ENCODE peak calls at places on chromosomes 12 and 14, in nine cellular contexts. One of them, this sample, is unnamed.

GRCh38 chr14:81319314-81319713 is 80.8 kb downstream of the STON2 start:
- DNase-seq in AG20443: no peak
- DNase-seq in activated T-cell treated with anti-CD3 and anti-CD28 coated beads, Interleukin-2, amount 50 U/mL, for 72 hours: no peak
- DNase-seq in posterior cingulate gyrus: no peak
- DNase-seq in ovary: no peak
- DNase-seq in EL: no peak
- DNase-seq in WERI-Rb-1: no peak
- DNase-seq in lower leg skin: no peak
- DNase-seq in T-cell: no peak
- DNase-seq in this sample: no peak

GRCh38 chr14:98184467-98184866 is 1087.5 kb downstream of the BCL11B start:
- DNase-seq in T-cell: no peak
- DNase-seq in EL: no peak
- DNase-seq in AG20443: no peak
- DNase-seq in ovary: no peak
- DNase-seq in lower leg skin: no peak
- DNase-seq in posterior cingulate gyrus: no peak
- DNase-seq in WERI-Rb-1: no peak
- DNase-seq in activated T-cell treated with anti-CD3 and anti-CD28 coated beads, Interleukin-2, amount 50 U/mL, for 72 hours: no peak
- DNase-seq in this sample: no peak

GRCh38 chr14:65234752-65235361 is 132.5 kb upstream of the MAX start:
- DNase-seq in activated T-cell treated with anti-CD3 and anti-CD28 coated beads, Interleukin-2, amount 50 U/mL, for 72 hours: no peak
- DNase-seq in lower leg skin: no peak
- DNase-seq in ovary: no peak
- DNase-seq in AG20443: no peak
- DNase-seq in posterior cingulate gyrus: no peak
- DNase-seq in WERI-Rb-1: no peak
- DNase-seq in EL: no peak
- DNase-seq in T-cell: no peak
- DNase-seq in this sample: no peak

GRCh38 chr14:61147898-61148549 is 133.1 kb downstream of the TMEM30B start:
- DNase-seq in lower leg skin: no peak
- DNase-seq in posterior cingulate gyrus: peak; percentile 56
- DNase-seq in WERI-Rb-1: no peak
- DNase-seq in ovary: no peak
- DNase-seq in T-cell: no peak
- DNase-seq in AG20443: no peak
- DNase-seq in EL: peak; percentile 95
- DNase-seq in activated T-cell treated with anti-CD3 and anti-CD28 coated beads, Interleukin-2, amount 50 U/mL, for 72 hours: no peak
- DNase-seq in this sample: peak; percentile 36

GRCh38 chr12:82981150-82981549 is 294.4 kb downstream of the TMTC2 start:
- DNase-seq in activated T-cell treated with anti-CD3 and anti-CD28 coated beads, Interleukin-2, amount 50 U/mL, for 72 hours: no peak
- DNase-seq in ovary: no peak
- DNase-seq in lower leg skin: no peak
- DNase-seq in WERI-Rb-1: no peak
- DNase-seq in posterior cingulate gyrus: no peak
- DNase-seq in AG20443: no peak
- DNase-seq in EL: no peak
- DNase-seq in T-cell: no peak
- DNase-seq in this sample: no peak

GRCh38 chr14:90968025-90968424 is 92.4 kb downstream of the RPS6KA5 start:
- DNase-seq in posterior cingulate gyrus: no peak
- DNase-seq in ovary: no peak
- DNase-seq in lower leg skin: no peak
- DNase-seq in WERI-Rb-1: no peak
- DNase-seq in T-cell: no peak
- DNase-seq in activated T-cell treated with anti-CD3 and anti-CD28 coated beads, Interleukin-2, amount 50 U/mL, for 72 hours: no peak
- DNase-seq in AG20443: no peak
- DNase-seq in EL: peak; percentile 31
- DNase-seq in this sample: no peak

GRCh38 chr14:58280954-58281787 is 17.2 kb upstream of the ARID4A start:
- DNase-seq in T-cell: peak; percentile 19
- DNase-seq in EL: peak; percentile 96
- DNase-seq in WERI-Rb-1: no peak
- DNase-seq in lower leg skin: peak; percentile 60
- DNase-seq in AG20443: peak; percentile 78
- DNase-seq in activated T-cell treated with anti-CD3 and anti-CD28 coated beads, Interleukin-2, amount 50 U/mL, for 72 hours: peak; percentile 56
- DNase-seq in ovary: no peak
- DNase-seq in posterior cingulate gyrus: no peak
- DNase-seq in this sample: peak; percentile 81

GRCh38 chr12:21296751-21297406 is 37.8 kb downstream of the SLCO1A2 start:
- DNase-seq in T-cell: no peak
- DNase-seq in WERI-Rb-1: no peak
- DNase-seq in ovary: no peak
- DNase-seq in posterior cingulate gyrus: no peak
- DNase-seq in EL: peak; percentile 36
- DNase-seq in AG20443: peak; percentile 58
- DNase-seq in lower leg skin: no peak
- DNase-seq in activated T-cell treated with anti-CD3 and anti-CD28 coated beads, Interleukin-2, amount 50 U/mL, for 72 hours: peak; percentile 1
- DNase-seq in this sample: no peak

GRCh38 chr12:49933793-49934192 is 16.7 kb upstream of the AQP2 start:
- DNase-seq in lower leg skin: no peak
- DNase-seq in AG20443: no peak
- DNase-seq in EL: no peak
- DNase-seq in ovary: no peak
- DNase-seq in activated T-cell treated with anti-CD3 and anti-CD28 coated beads, Interleukin-2, amount 50 U/mL, for 72 hours: no peak
- DNase-seq in WERI-Rb-1: no peak
- DNase-seq in T-cell: no peak
- DNase-seq in posterior cingulate gyrus: no peak
- DNase-seq in this sample: no peak

GRCh38 chr14:38290601-38291190 is 34.8 kb upstream of the CLEC14A start:
- DNase-seq in posterior cingulate gyrus: no peak
- DNase-seq in ovary: no peak
- DNase-seq in activated T-cell treated with anti-CD3 and anti-CD28 coated beads, Interleukin-2, amount 50 U/mL, for 72 hours: no peak
- DNase-seq in T-cell: no peak
- DNase-seq in WERI-Rb-1: no peak
- DNase-seq in AG20443: peak; percentile 61
- DNase-seq in lower leg skin: no peak
- DNase-seq in EL: peak; percentile 94
- DNase-seq in this sample: no peak

GRCh38 chr14:20789230-20789813 is 8.3 kb downstream of the RNASE6 start:
- DNase-seq in lower leg skin: no peak
- DNase-seq in EL: no peak
- DNase-seq in activated T-cell treated with anti-CD3 and anti-CD28 coated beads, Interleukin-2, amount 50 U/mL, for 72 hours: no peak
- DNase-seq in WERI-Rb-1: no peak
- DNase-seq in ovary: no peak
- DNase-seq in AG20443: no peak
- DNase-seq in T-cell: no peak
- DNase-seq in posterior cingulate gyrus: no peak
- DNase-seq in this sample: no peak

GRCh38 chr14:79299162-79299561 is 912.1 kb downstream of the DIO2 start:
- DNase-seq in AG20443: no peak
- DNase-seq in ovary: no peak
- DNase-seq in lower leg skin: no peak
- DNase-seq in posterior cingulate gyrus: no peak
- DNase-seq in WERI-Rb-1: no peak
- DNase-seq in activated T-cell treated with anti-CD3 and anti-CD28 coated beads, Interleukin-2, amount 50 U/mL, for 72 hours: no peak
- DNase-seq in T-cell: no peak
- DNase-seq in EL: no peak
- DNase-seq in this sample: no peak

GRCh38 chr14:88203289-88203688 is 119.8 kb downstream of the KCNK10 start:
- DNase-seq in lower leg skin: no peak
- DNase-seq in posterior cingulate gyrus: no peak
- DNase-seq in AG20443: no peak
- DNase-seq in activated T-cell treated with anti-CD3 and anti-CD28 coated beads, Interleukin-2, amount 50 U/mL, for 72 hours: no peak
- DNase-seq in EL: no peak
- DNase-seq in ovary: peak; percentile 71
- DNase-seq in WERI-Rb-1: no peak
- DNase-seq in T-cell: no peak
- DNase-seq in this sample: no peak

This sample was measured in ascending aorta.